ENCODE peak calls at places on chromosomes 1 and 21, in six cellular contexts. H is mesendoderm, X is IMR-90, B is mesenchymal stem cell, W is H9, M is trophoblast cell. N is an unnamed sample. For H3K4me1, the result is how much of the 10 kb centered on the place peaks cover.

GRCh38 chr1:5502310-5503194 is 489.7 kb downstream of the NPHP4 start:
- DNase-seq in X (no peak), W (no peak), M (no peak), B (no peak), H (no peak), N (no peak)

GRCh38 chr1:196897158-196897828 is 9.4 kb downstream of the CFHR4 start:
- DNase-seq in X (no peak), W (peak), B (no peak), M (no peak), H (peak), N (no peak)

GRCh38 chr21:39647476-39647875 is 34.7 kb downstream of the B3GALT5 start:
- DNase-seq in H (peak), B (peak), W (no peak), X (peak), M (no peak), N (no peak)

GRCh38 chr21:44603911-44604310 is 3.5 kb downstream of the KRTAP10-7 start:
- DNase-seq in M (no peak), B (no peak), W (no peak), H (no peak), X (no peak), N (no peak)

GRCh38 chr1:119885903-119886783 is 10.2 kb downstream of the ADAM30 start:
- DNase-seq in H (peak), M (peak), W (peak), X (peak), B (peak), N (no peak)

GRCh38 chr1:2789164-2789985 is 12.1 kb downstream of the TTC34 start:
- DNase-seq in X (no peak), H (no peak), M (no peak), B (no peak), W (no peak), N (no peak)

GRCh38 chr1:24978383-24979032 is 48.4 kb upstream of the RUNX3 start:
- DNase-seq in B (no peak), W (no peak), M (no peak), H (no peak), X (no peak), N (no peak)

GRCh38 chr1:52234708-52235107 is 92.8 kb downstream of the ZFYVE9 start:
- DNase-seq in H (no peak), X (no peak), M (no peak), B (no peak), W (no peak), N (no peak)

GRCh38 chr1:191034126-191034525 is 556.5 kb upstream of the BRINP3 start:
- DNase-seq in M (no peak), H (no peak), B (no peak), W (no peak), X (no peak), N (no peak)

GRCh38 chr1:238485062-238485905 is 594.6 kb upstream of the ZP4 start:
- DNase-seq in M (no peak), W (peak), X (peak), H (peak), B (peak), N (no peak)

GRCh38 chr21:39645331-39645730 is 32.6 kb downstream of the B3GALT5 start:
- DNase-seq in M (no peak), X (no peak), W (peak), B (no peak), H (no peak), N (no peak)

GRCh38 chr1:56120021-56120420 is 459.3 kb downstream of the PLPP3 start:
- DNase-seq in H (no peak), B (peak), M (no peak), X (peak), W (no peak), N (no peak)

GRCh38 chr1:88873737-88874374 is 17.5 kb downstream of the GTF2B start:
- DNase-seq in H (no peak), W (no peak), M (no peak), X (peak), B (peak), N (no peak)

GRCh38 chr1:232620356-232620841 is 9.5 kb downstream of the SIPA1L2 start:
- DNase-seq in W (peak), B (peak), M (no peak), X (peak), H (peak), N (no peak)

GRCh38 chr1:116323419-116323987 is 49.5 kb upstream of the ATP1A1 start:
- DNase-seq in B (no peak), W (no peak), H (no peak), X (no peak), M (peak), N (no peak)

GRCh38 chr1:2596530-2597333 is 10.2 kb downstream of the PRXL2B start:
- DNase-seq in M (no peak), H (no peak), X (no peak), B (no peak), W (peak), N (no peak)

GRCh38 chr1:113519561-113519960 is 129.2 kb downstream of the MAGI3 start:
- DNase-seq in M (no peak), W (no peak), X (peak), H (peak), B (peak), N (no peak)

GRCh38 chr1:168386949-168387586 is 106.4 kb downstream of the TBX19 start:
- DNase-seq in W (peak), B (no peak), M (peak), X (no peak), H (peak), N (peak)

GRCh38 chr1:84103197-84103992 is 40.7 kb upstream of the PRKACB start:
- DNase-seq in B (peak), H (peak), W (peak), X (peak), M (peak), N (peak)

GRCh38 chr1:177256153-177256814 is 85.5 kb downstream of the BRINP2 start:
- DNase-seq in B (peak), H (peak), M (peak), W (peak), X (peak), N (peak)

GRCh38 chr1:97340951-97341350 is 579.9 kb downstream of the DPYD start:
- DNase-seq in H (no peak), B (peak), W (no peak), M (no peak), X (peak), N (no peak)

GRCh38 chr1:15214507-15214906 is 32.5 kb upstream of the FHAD1 start:
- DNase-seq in M (peak), H (no peak), X (peak), B (peak), W (no peak), N (peak)
- H3K4me1 ChIP-seq in M (under half), H (under half), X (under half), B (under half), W (under half), N (under half)

GRCh38 chr1:29931477-29932175 is 695.3 kb downstream of the PTPRU start:
- DNase-seq in B (no peak), W (no peak), H (peak), X (no peak), M (no peak), N (no peak)

GRCh38 chr1:29932626-29933025 is 696.3 kb downstream of the PTPRU start:
- DNase-seq in B (no peak), W (no peak), M (no peak), H (no peak), X (no peak), N (no peak)

GRCh38 chr1:29934255-29934654 is 697.9 kb downstream of the PTPRU start:
- DNase-seq in W (no peak), B (no peak), M (no peak), X (no peak), H (no peak), N (no peak)

GRCh38 chr1:29937356-29937755 is 701.0 kb downstream of the PTPRU start:
- DNase-seq in W (no peak), B (no peak), M (no peak), X (no peak), H (no peak), N (no peak)

DNA sequence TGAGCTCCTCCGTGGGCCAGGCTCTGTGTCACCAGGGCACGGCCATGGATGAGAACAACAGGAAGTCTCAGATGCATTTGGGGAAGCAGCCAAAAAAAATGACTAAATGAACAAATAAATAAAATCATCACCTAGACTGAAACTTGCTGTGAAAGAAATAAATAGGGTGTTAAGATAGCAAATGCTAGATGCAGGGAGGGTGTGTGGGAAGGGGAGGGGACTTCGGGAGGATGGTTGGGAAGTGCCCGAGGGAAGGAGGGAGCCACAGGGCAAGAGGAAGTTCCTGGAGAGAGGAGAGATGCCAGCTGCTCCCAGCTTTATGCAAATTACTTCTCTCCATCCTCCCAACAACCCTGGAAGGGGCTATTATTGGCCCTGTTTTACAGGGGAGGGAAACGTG is 696.8 kb downstream of the PTPRU start:
- DNase-seq in B (no peak), H (peak), X (no peak), M (no peak), W (no peak), N (no peak)
- H2BK5ac ChIP-seq in B (no peak), H (peak), X (no peak), M (no peak), W (no peak), N (no peak)

DNA sequence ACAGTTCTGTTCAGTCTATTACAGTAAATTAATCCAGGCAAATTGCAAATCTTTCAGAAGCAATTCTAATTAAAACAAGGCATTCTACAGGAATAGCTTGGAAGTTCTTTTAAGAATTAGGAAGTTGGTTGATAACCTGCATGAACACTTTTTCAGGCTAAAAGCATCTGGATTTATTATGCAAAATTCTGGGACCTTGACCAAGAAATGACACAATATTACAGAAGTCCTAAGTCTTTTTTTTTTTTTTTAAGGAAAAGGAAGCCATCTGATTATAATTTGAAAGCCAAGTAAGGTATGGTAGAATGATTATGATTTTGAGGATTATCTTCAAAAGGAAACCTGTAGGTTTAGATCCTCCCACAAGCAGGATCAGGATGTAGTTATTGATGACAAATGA is 74.7 kb upstream of the KCNK2 start:
- DNase-seq in X (peak), H (no peak), W (no peak), M (no peak), B (no peak), N (no peak)
- H3K4me1 ChIP-seq in X (under half), H (under half), W (under half), M (under half), B (under half), N (under half)

GRCh38 chr1:29632436-29633270 is 396.3 kb downstream of the PTPRU start:
- DNase-seq in M (no peak), W (peak), X (peak), H (no peak), B (no peak), N (no peak)
- H2BK5ac ChIP-seq in M (no peak), W (no peak), X (no peak), H (no peak), B (no peak), N (peak)

GRCh38 chr1:247100676-247101279 is 3.4 kb downstream of the ZNF669 start:
- DNase-seq in W (no peak), H (no peak), M (no peak), X (no peak), B (no peak), N (no peak)
- H3K4me1 ChIP-seq in W (under half), H (under half), M (under half), X (under half), B (under half), N (under half)

GRCh38 chr21:42640486-42640885 is 12.9 kb upstream of the PDE9A start:
- DNase-seq in B (no peak), W (no peak), M (no peak), H (no peak), X (no peak), N (no peak)

GRCh38 chr21:42641311-42642218 is 11.9 kb upstream of the PDE9A start:
- DNase-seq in M (no peak), X (no peak), W (no peak), B (peak), H (no peak), N (no peak)

GRCh38 chr21:42637602-42638041 is 15.8 kb upstream of the PDE9A start:
- DNase-seq in W (no peak), X (no peak), M (no peak), H (no peak), B (no peak), N (no peak)

GRCh38 chr21:42638266-42638863 is 15.1 kb upstream of the PDE9A start:
- DNase-seq in M (no peak), H (no peak), B (no peak), X (no peak), W (no peak), N (no peak)

DNA sequence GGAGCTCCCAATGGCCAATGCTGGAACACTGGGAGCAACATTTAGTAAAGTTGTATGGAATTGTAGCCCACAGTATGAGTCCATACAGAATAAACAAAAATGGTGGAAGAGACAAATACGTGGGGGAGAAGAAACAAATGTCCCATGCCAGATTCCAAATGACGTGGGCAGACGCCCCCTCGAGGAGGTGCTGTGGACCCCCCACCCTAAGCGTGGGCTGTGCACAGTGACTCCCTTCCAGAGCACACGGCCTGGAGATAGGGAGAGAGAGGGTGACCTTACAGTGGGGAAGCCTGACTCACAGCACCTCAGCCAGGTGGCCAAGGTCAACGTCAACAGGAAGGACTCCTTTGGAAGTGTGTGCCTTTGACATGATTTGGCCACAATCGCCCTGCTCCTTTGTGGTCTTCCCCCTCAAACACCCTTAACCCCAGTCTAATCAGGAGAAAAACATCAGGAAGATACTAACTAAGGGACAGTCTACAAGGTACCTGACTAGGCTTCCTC is 13.7 kb upstream of the PDE9A start:
- DNase-seq in W (no peak), B (no peak), M (no peak), H (no peak), X (no peak), N (no peak)
- H2BK5ac ChIP-seq in W (no peak), B (no peak), M (no peak), H (no peak), X (no peak), N (no peak)

GRCh38 chr1:53731779-53732305 is 7.1 kb downstream of the GLIS1 start:
- DNase-seq in M (no peak), W (no peak), B (no peak), X (peak), H (no peak), N (no peak)
- H3K4me1 ChIP-seq in M (under half), W (under half), B (under half), X (under half), H (under half), N (under half)

GRCh38 chr1:23597635-23598388 is 38.5 kb upstream of the ID3 start:
- DNase-seq in H (peak), W (no peak), M (no peak), X (no peak), B (no peak), N (no peak)

GRCh38 chr1:23600283-23600682 is 41.0 kb upstream of the ID3 start:
- DNase-seq in W (no peak), X (no peak), H (no peak), M (peak), B (no peak), N (no peak)

GRCh38 chr1:23598424-23598823 is 39.1 kb upstream of the ID3 start:
- DNase-seq in B (no peak), M (no peak), W (peak), X (no peak), H (peak), N (peak)

GRCh38 chr1:23601104-23601967 is 42.0 kb upstream of the ID3 start:
- DNase-seq in W (no peak), B (no peak), H (no peak), X (no peak), M (no peak), N (no peak)

GRCh38 chr1:23599125-23599524 is 39.8 kb upstream of the ID3 start:
- DNase-seq in W (no peak), M (no peak), X (no peak), H (no peak), B (no peak), N (no peak)
- H2BK5ac ChIP-seq in W (no peak), M (peak), X (no peak), H (peak), B (no peak), N (no peak)

GRCh38 chr1:32757213-32757895 is 54.8 kb upstream of the SYNC start:
- DNase-seq in W (no peak), M (no peak), H (peak), X (no peak), B (no peak), N (no peak)
- H3K4me1 ChIP-seq in W (under half), M (half or more), H (under half), X (under half), B (half or more), N (under half)

DNA sequence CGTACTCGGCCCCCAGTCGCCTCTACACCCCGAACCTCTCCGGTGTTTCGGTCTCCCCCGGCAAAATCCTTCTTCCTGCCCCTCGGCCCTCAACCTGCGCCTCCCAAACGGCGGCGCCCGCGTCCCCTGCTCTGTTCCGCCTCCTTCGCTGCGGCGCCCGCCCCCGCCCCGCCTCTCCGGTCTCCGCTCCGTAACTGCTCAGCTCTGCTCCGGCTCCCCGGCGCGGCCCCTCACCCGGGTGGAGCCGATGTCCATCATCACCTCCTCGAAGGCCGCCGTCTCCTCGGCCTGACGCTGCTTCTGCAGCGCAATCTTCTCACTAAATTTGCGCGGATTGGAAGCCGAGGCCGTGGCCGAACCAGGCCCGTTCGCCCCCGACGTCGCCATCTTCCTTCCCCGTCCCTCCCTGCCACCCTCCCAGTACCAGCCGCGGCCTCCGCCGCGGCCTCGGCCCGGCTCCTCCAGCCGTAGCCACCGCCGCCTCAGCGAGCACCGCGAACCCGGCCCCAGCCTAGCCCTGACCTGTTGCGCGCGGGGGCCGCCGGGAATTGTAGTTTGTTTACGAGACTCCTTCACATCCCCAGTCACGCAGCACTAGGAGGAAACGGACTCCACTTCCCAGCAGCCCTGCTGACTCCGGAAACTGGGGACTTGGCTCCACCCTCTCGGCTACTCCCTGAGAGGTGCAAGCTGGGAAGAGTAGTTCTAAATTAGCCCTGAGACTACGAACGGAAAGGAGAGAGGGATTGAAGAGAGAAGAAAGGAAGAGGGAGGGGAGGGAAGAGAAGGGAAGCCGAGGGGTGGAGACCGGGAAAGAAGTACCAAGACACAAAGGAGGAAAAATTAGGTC is at the start of gene CRTC2:
- DNase-seq in B (peak), M (peak), H (peak), X (peak), W (peak), N (peak)
- H2BK5ac ChIP-seq in B (peak), M (peak), H (no peak), X (peak), W (no peak), N (peak)